ENCODE peak calls at places on chromosomes 1 and 21, in eight cellular contexts. One of them, this sample, is unnamed.

GRCh38 chr21:42721341-42721824 is 68.0 kb downstream of the PDE9A start:
- DNase-seq in ovary: no peak
- DNase-seq in hippocampal formation: no peak
- DNase-seq in stimulated activated CD4-positive, alpha-beta T cell treated with anti-CD3 and anti-CD28 coated beads, TNF-alpha, amount 100 ng/mL, for 24 hours: no peak
- DNase-seq in activated effector memory CD4-positive, alpha-beta T cell treated with Interleukin-2 at 50 U/mL for 16 hours: no peak
- DNase-seq in KG1: no peak
- DNase-seq in NCI-H774: no peak
- DNase-seq in adipocyte: no peak
- DNase-seq in this sample: peak

GRCh38 chr21:35070436-35070835 is 21.3 kb upstream of the RUNX1 start:
- DNase-seq in ovary: no peak
- DNase-seq in hippocampal formation: no peak
- DNase-seq in stimulated activated CD4-positive, alpha-beta T cell treated with anti-CD3 and anti-CD28 coated beads, TNF-alpha, amount 100 ng/mL, for 24 hours: no peak
- DNase-seq in activated effector memory CD4-positive, alpha-beta T cell treated with Interleukin-2 at 50 U/mL for 16 hours: no peak
- DNase-seq in KG1: no peak
- DNase-seq in NCI-H774: no peak
- DNase-seq in adipocyte: no peak
- DNase-seq in this sample: no peak

GRCh38 chr1:151159373-151159772 is 2.9 kb downstream of the TNFAIP8L2 start:
- DNase-seq in ovary: no peak
- DNase-seq in hippocampal formation: no peak
- DNase-seq in stimulated activated CD4-positive, alpha-beta T cell treated with anti-CD3 and anti-CD28 coated beads, TNF-alpha, amount 100 ng/mL, for 24 hours: no peak
- DNase-seq in activated effector memory CD4-positive, alpha-beta T cell treated with Interleukin-2 at 50 U/mL for 16 hours: no peak
- DNase-seq in KG1: no peak
- DNase-seq in NCI-H774: no peak
- DNase-seq in adipocyte: no peak
- DNase-seq in this sample: no peak

GRCh38 chr1:214843281-214843680 is 239.3 kb upstream of the KCNK2 start:
- DNase-seq in ovary: no peak
- DNase-seq in hippocampal formation: no peak
- DNase-seq in stimulated activated CD4-positive, alpha-beta T cell treated with anti-CD3 and anti-CD28 coated beads, TNF-alpha, amount 100 ng/mL, for 24 hours: no peak
- DNase-seq in activated effector memory CD4-positive, alpha-beta T cell treated with Interleukin-2 at 50 U/mL for 16 hours: no peak
- DNase-seq in KG1: no peak
- DNase-seq in NCI-H774: no peak
- DNase-seq in adipocyte: peak
- DNase-seq in this sample: no peak

GRCh38 chr1:182279724-182280506 is 111.7 kb downstream of the GLUL start:
- DNase-seq in ovary: peak
- DNase-seq in hippocampal formation: peak
- DNase-seq in stimulated activated CD4-positive, alpha-beta T cell treated with anti-CD3 and anti-CD28 coated beads, TNF-alpha, amount 100 ng/mL, for 24 hours: no peak
- DNase-seq in activated effector memory CD4-positive, alpha-beta T cell treated with Interleukin-2 at 50 U/mL for 16 hours: no peak
- DNase-seq in KG1: no peak
- DNase-seq in NCI-H774: peak
- DNase-seq in adipocyte: no peak
- DNase-seq in this sample: no peak

GRCh38 chr1:225581193-225581592 is 71.7 kb downstream of the ENAH start:
- DNase-seq in ovary: no peak
- DNase-seq in hippocampal formation: no peak
- DNase-seq in stimulated activated CD4-positive, alpha-beta T cell treated with anti-CD3 and anti-CD28 coated beads, TNF-alpha, amount 100 ng/mL, for 24 hours: no peak
- DNase-seq in activated effector memory CD4-positive, alpha-beta T cell treated with Interleukin-2 at 50 U/mL for 16 hours: no peak
- DNase-seq in KG1: no peak
- DNase-seq in NCI-H774: no peak
- DNase-seq in adipocyte: no peak
- DNase-seq in this sample: no peak

GRCh38 chr1:17043676-17044075 is 10.2 kb downstream of the SDHB start:
- DNase-seq in ovary: no peak
- DNase-seq in hippocampal formation: no peak
- DNase-seq in stimulated activated CD4-positive, alpha-beta T cell treated with anti-CD3 and anti-CD28 coated beads, TNF-alpha, amount 100 ng/mL, for 24 hours: no peak
- DNase-seq in activated effector memory CD4-positive, alpha-beta T cell treated with Interleukin-2 at 50 U/mL for 16 hours: no peak
- DNase-seq in KG1: no peak
- DNase-seq in NCI-H774: no peak
- DNase-seq in adipocyte: no peak
- DNase-seq in this sample: no peak

GRCh38 chr21:16605588-16605987 is 875.8 kb downstream of the USP25 start:
- DNase-seq in ovary: no peak
- DNase-seq in hippocampal formation: peak
- DNase-seq in stimulated activated CD4-positive, alpha-beta T cell treated with anti-CD3 and anti-CD28 coated beads, TNF-alpha, amount 100 ng/mL, for 24 hours: no peak
- DNase-seq in activated effector memory CD4-positive, alpha-beta T cell treated with Interleukin-2 at 50 U/mL for 16 hours: no peak
- DNase-seq in KG1: no peak
- DNase-seq in NCI-H774: no peak
- DNase-seq in adipocyte: peak
- DNase-seq in this sample: peak

GRCh38 chr1:165853528-165854075 is 26.2 kb downstream of the UCK2 start:
- DNase-seq in ovary: no peak
- DNase-seq in hippocampal formation: no peak
- DNase-seq in stimulated activated CD4-positive, alpha-beta T cell treated with anti-CD3 and anti-CD28 coated beads, TNF-alpha, amount 100 ng/mL, for 24 hours: no peak
- DNase-seq in activated effector memory CD4-positive, alpha-beta T cell treated with Interleukin-2 at 50 U/mL for 16 hours: no peak
- DNase-seq in KG1: no peak
- DNase-seq in NCI-H774: no peak
- DNase-seq in adipocyte: peak
- DNase-seq in this sample: no peak

GRCh38 chr1:2143814-2144500 is 50.6 kb downstream of the FAAP20 start:
- DNase-seq in ovary: no peak
- DNase-seq in hippocampal formation: no peak
- DNase-seq in stimulated activated CD4-positive, alpha-beta T cell treated with anti-CD3 and anti-CD28 coated beads, TNF-alpha, amount 100 ng/mL, for 24 hours: no peak
- DNase-seq in activated effector memory CD4-positive, alpha-beta T cell treated with Interleukin-2 at 50 U/mL for 16 hours: no peak
- DNase-seq in KG1: no peak
- DNase-seq in NCI-H774: no peak
- DNase-seq in adipocyte: no peak
- DNase-seq in this sample: no peak

GRCh38 chr1:53685272-53686051 is 53.5 kb downstream of the GLIS1 start:
- DNase-seq in ovary: no peak
- DNase-seq in hippocampal formation: no peak
- DNase-seq in stimulated activated CD4-positive, alpha-beta T cell treated with anti-CD3 and anti-CD28 coated beads, TNF-alpha, amount 100 ng/mL, for 24 hours: no peak
- DNase-seq in activated effector memory CD4-positive, alpha-beta T cell treated with Interleukin-2 at 50 U/mL for 16 hours: no peak
- DNase-seq in KG1: no peak
- DNase-seq in NCI-H774: no peak
- DNase-seq in adipocyte: peak
- DNase-seq in this sample: peak

GRCh38 chr1:17675681-17676243 is 79.4 kb upstream of the ACTL8 start:
- DNase-seq in ovary: no peak
- DNase-seq in hippocampal formation: no peak
- DNase-seq in stimulated activated CD4-positive, alpha-beta T cell treated with anti-CD3 and anti-CD28 coated beads, TNF-alpha, amount 100 ng/mL, for 24 hours: no peak
- DNase-seq in activated effector memory CD4-positive, alpha-beta T cell treated with Interleukin-2 at 50 U/mL for 16 hours: no peak
- DNase-seq in KG1: no peak
- DNase-seq in NCI-H774: no peak
- DNase-seq in adipocyte: no peak
- DNase-seq in this sample: no peak

GRCh38 chr1:1212780-1213152 is 1.2 kb downstream of the TNFRSF4 start:
- DNase-seq in ovary: peak
- DNase-seq in hippocampal formation: no peak
- DNase-seq in stimulated activated CD4-positive, alpha-beta T cell treated with anti-CD3 and anti-CD28 coated beads, TNF-alpha, amount 100 ng/mL, for 24 hours: no peak
- DNase-seq in activated effector memory CD4-positive, alpha-beta T cell treated with Interleukin-2 at 50 U/mL for 16 hours: peak
- DNase-seq in KG1: no peak
- DNase-seq in NCI-H774: no peak
- DNase-seq in adipocyte: no peak
- DNase-seq in this sample: no peak

GRCh38 chr1:42765271-42765670 is 1.6 kb downstream of the P3H1 start:
- DNase-seq in ovary: no peak
- DNase-seq in hippocampal formation: no peak
- DNase-seq in stimulated activated CD4-positive, alpha-beta T cell treated with anti-CD3 and anti-CD28 coated beads, TNF-alpha, amount 100 ng/mL, for 24 hours: no peak
- DNase-seq in activated effector memory CD4-positive, alpha-beta T cell treated with Interleukin-2 at 50 U/mL for 16 hours: no peak
- DNase-seq in KG1: no peak
- DNase-seq in NCI-H774: no peak
- DNase-seq in adipocyte: peak
- DNase-seq in this sample: no peak